ENCODE peak calls at places on chromosomes 1 and 21, in five cellular contexts. P is brain microvascular endothelial cell, X is psoas muscle, L is hepatocyte, M is endothelial cell of umbilical vein. Y is an unnamed sample. For H3K36me3, the result is how much of the 10 kb centered on the place peaks cover.

GRCh38 chr1:203320546-203321272 is 15.4 kb downstream of the BTG2 start:
- DNase-seq in X (no peak), M (peak), P (no peak), L (peak), Y (peak)

GRCh38 chr21:31873275-31873695 is 465 bp downstream of the HUNK start:
- DNase-seq in M (no peak), P (no peak), L (peak), X (peak), Y (no peak)

GRCh38 chr1:41700986-41701535 is 216.6 kb upstream of the EDN2 start:
- DNase-seq in X (no peak), P (no peak), L (no peak), M (no peak), Y (no peak)

GRCh38 chr1:197915797-197916686 is 1.1 kb upstream of the LHX9 start:
- DNase-seq in M (peak), X (peak), P (peak), L (peak), Y (no peak)

GRCh38 chr1:222064388-222065201 is 322.7 kb upstream of the DUSP10 start:
- DNase-seq in X (no peak), P (peak), L (no peak), M (no peak), Y (no peak)

GRCh38 chr1:76302711-76303347 is 228.3 kb downstream of the ST6GALNAC3 start:
- DNase-seq in X (no peak), P (no peak), L (no peak), M (no peak), Y (no peak)

GRCh38 chr21:27590271-27590670 is 623.4 kb upstream of the ADAMTS5 start:
- DNase-seq in P (peak), X (peak), M (peak), L (no peak), Y (no peak)

GRCh38 chr1:25820247-25821111 is 725 bp downstream of the MTFR1L start:
- DNase-seq in M (peak), P (peak), X (peak), L (peak), Y (peak)

GRCh38 chr1:78165816-78166215 is 120.0 kb downstream of the GIPC2 start:
- DNase-seq in M (no peak), X (no peak), L (no peak), P (no peak), Y (no peak)

GRCh38 chr1:6162773-6163172 is 17.3 kb downstream of the CHD5 start:
- DNase-seq in L (no peak), X (no peak), M (no peak), P (no peak), Y (no peak)

GRCh38 chr1:219659682-219660081 is 46.8 kb upstream of the ZC3H11B start:
- DNase-seq in X (no peak), M (no peak), P (peak), L (no peak), Y (no peak)

GRCh38 chr21:46114963-46115362 is 17.1 kb downstream of the COL6A2 start:
- DNase-seq in X (peak), M (no peak), P (no peak), L (no peak), Y (no peak)

GRCh38 chr1:43570307-43570706 is 39.6 kb downstream of the PTPRF start:
- DNase-seq in X (no peak), M (no peak), P (no peak), L (no peak), Y (no peak)

GRCh38 chr1:938711-939504 is 15.2 kb downstream of the SAMD11 start:
- DNase-seq in X (no peak), P (no peak), M (no peak), L (no peak), Y (no peak)

GRCh38 chr1:41811051-41811795 is 107.5 kb downstream of the HIVEP3 start:
- DNase-seq in X (no peak), L (no peak), M (no peak), P (peak), Y (no peak)

GRCh38 chr21:42010507-42011493 is 640 bp upstream of the ZBTB21 start:
- DNase-seq in L (peak), P (no peak), M (peak), X (peak), Y (no peak)

GRCh38 chr1:175671066-175671465 is 72.3 kb downstream of the TNR start:
- DNase-seq in M (no peak), L (no peak), P (no peak), X (no peak), Y (no peak)

GRCh38 chr1:175678471-175678870 is 64.9 kb downstream of the TNR start:
- DNase-seq in L (no peak), M (peak), X (no peak), P (no peak), Y (no peak)

GRCh38 chr1:175675017-175675416 is 68.4 kb downstream of the TNR start:
- DNase-seq in X (no peak), P (no peak), L (no peak), M (no peak), Y (no peak)

DNA sequence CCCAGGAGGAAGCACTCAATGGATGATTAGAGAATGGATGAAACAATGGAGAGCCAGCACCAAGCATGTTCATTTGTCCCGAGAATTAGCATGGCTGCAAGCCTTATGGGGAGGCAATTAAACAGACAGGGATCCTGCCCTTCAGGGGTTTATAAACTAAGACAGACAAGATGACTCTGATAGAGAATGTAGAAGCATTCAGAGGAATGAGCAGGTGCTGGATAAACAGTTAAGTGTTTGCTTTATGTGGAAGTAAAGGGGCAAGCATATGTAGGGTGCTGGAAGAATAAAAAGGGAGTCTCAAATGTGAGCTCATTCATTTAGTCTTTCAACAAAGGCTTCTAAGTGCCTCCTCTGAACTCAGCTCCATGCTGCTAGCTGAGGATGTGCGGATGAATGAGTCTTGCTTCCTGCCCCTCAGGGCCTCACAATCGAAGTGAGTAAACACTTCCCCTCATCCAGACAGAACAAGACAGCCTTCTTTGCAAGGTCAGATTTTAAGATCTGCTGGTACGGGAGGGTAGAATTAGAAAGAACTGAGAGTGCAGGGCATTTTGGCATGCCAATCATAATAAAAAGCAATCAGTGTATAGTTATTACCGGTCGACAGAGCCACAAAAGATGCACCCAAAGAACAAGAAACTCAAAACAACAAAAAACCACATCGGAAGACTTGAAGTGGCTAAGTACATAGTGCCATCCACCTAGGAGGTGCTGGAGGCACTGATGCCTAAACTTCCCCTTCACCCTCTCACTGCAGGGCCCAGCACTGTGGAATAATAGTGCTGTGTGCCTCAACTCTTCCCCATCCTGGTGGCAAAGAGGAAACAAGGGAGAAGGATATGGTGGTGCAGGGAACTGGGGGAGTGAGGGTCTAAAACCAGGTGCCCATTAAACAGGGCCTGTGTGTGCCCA is 69.9 kb downstream of the TNR start:
- DNase-seq in X (no peak), P (no peak), L (no peak), M (peak), Y (no peak)
- H3K36me3 ChIP-seq in X (under half), P (under half), L (under half), M (under half), Y (under half)

GRCh38 chr1:183877321-183877720 is 72.4 kb downstream of the RGL1 start:
- DNase-seq in P (no peak), X (peak), M (peak), L (peak), Y (no peak)

GRCh38 chr1:183873642-183874041 is 68.7 kb downstream of the RGL1 start:
- DNase-seq in M (peak), X (no peak), P (no peak), L (no peak), Y (peak)

GRCh38 chr1:183879477-183879876 is 74.6 kb downstream of the RGL1 start:
- DNase-seq in M (no peak), P (no peak), X (no peak), L (peak), Y (no peak)

GRCh38 chr1:183879966-183880365 is 75.0 kb downstream of the RGL1 start:
- DNase-seq in P (no peak), X (no peak), L (no peak), M (peak), Y (no peak)

DNA sequence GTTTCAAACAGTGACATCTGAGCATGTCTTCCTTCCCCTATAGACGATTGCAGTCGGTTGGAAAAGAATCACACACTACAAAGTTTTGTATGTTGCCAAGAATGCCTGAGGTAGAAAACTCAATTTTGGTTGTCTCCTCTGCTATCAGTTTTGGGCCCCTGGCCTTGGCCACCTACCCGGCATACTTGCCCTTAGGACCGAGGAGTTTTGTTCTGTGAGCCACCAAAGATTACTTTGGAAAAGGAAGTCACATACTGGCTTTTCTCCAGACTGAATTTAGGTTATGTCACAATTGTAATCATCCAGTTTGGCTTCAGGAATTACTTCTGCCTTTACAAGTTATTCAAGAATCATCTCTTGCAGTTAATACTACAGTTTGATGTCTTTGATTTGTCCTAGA is 71.4 kb downstream of the RGL1 start:
- DNase-seq in L (no peak), X (no peak), M (no peak), P (no peak), Y (no peak)
- H3K36me3 ChIP-seq in L (under half), X (under half), M (under half), P (under half), Y (under half)

DNA sequence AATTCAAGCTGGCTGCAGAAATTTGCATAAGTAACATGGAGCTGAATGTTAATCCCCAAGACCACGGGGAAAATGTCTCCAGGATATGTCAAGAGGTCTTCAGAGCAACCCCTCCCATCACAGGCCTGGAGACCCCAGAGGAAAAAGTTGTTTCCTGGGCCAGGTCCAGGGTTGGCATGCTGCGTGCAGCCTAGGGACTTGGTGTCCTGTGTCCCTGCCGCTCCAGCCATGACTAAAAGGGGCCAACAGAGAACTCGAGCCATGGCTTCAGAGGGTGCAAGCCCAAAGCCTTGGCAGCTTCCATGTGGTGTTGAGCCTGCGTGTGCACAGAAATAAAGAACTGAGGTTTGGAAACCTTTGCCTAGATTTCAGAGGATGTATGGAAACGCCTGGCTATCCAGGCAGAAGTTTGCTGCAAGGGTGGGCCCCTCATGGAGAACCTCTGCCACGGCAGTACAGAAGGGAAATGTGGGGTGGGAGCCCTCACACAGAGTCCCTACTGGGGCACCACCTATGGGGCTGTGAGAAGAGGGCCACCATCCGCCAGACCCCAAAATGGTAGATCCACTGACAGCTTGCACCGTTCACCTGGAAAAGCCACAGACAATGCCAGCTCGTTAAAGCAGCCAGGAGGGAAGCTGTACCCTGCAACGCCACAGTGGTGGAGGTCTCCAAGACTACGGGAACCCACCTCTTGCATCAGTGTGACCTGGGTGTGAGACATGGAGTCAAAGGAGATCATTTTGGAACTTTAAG is 222.9 kb downstream of the COP1 start:
- DNase-seq in X (no peak), P (no peak), M (no peak), L (no peak), Y (no peak)
- H3K36me3 ChIP-seq in X (under half), P (under half), M (under half), L (under half), Y (under half)

DNA sequence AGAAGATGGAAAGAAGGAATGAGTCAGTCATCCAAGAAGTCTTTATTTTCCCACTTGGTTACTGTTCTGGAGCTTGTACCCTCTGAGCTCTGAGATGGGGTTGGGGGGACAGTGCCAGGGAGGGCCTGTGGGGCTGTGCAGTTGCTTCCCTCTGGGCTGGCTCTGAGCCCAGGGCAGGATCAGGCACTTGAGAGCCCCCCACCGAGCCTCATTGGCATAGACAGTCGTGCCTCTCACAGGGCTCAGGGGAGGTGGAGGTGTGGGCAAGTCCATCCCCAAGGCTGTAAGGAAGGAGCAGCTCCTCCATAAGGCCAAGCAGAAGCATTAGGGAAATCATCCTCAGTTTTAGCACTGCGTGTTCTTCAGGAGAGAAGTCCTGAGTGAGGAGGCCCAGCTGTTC is 2.5 kb upstream of the ARL8A start:
- DNase-seq in M (no peak), X (no peak), L (no peak), P (no peak), Y (no peak)
- H3K36me3 ChIP-seq in M (under half), X (under half), L (under half), P (under half), Y (under half)

GRCh38 chr21:39348040-39348354 is 891 bp downstream of the HMGN1 start:
- DNase-seq in L (no peak), X (no peak), M (no peak), P (no peak), Y (no peak)

GRCh38 chr21:39348355-39349210 is at the start of gene HMGN1:
- DNase-seq in L (peak), X (peak), P (peak), M (peak), Y (peak)

GRCh38 chr21:39347537-39347936 is 1.4 kb downstream of the HMGN1 start:
- DNase-seq in M (peak), X (no peak), L (no peak), P (no peak), Y (no peak)

GRCh38 chr21:39345440-39345839 is 3.4 kb downstream of the HMGN1 start:
- DNase-seq in P (no peak), M (no peak), L (no peak), X (no peak), Y (no peak)

DNA sequence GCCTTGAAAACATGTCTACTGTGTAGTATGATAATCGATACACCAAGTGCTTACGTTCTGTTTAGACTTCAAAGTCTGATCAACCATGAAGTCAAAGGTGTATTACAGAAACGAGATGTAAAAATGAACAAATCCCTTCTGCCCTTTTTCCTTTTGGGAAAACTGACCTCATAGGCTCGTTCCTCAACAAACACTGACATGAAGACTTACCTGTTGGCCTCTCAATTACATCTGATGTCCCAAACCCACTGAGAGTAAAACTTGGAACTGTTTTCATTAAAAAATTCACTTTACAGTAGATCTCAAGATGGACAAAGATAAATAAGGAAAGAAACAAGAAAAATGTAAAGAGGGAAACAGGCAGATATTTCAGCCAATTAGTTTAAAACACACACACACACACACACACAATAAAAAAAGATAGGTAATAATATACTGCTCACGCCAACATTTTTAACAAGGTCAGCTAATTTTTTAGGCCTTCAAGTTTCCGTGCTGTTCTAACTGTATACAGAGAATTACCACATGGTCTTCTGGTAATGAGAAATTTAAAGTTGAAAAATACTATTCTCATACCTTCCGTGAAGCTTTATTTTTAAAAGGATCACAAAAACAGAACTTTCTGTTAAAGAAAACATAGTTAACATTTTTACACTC is 2.1 kb downstream of the HMGN1 start:
- DNase-seq in P (no peak), L (no peak), X (no peak), M (no peak), Y (no peak)
- H3K36me3 ChIP-seq in P (under half), L (under half), X (under half), M (under half), Y (under half)

Y was measured in naive thymus-derived CD4-positive, alpha-beta T cell.